ENCODE peak calls at places on chromosome 1, in four cellular contexts. U, S, Z and O are unnamed samples.

GRCh38 chr1:211737115-211738035 is 62.0 kb upstream of the NEK2 start:
- DNase-seq in U (no peak), S (no peak), Z (no peak), O (no peak)

GRCh38 chr1:16888806-16889178 is 7.0 kb upstream of the RNU1-2 start:
- DNase-seq in U (no peak), S (no peak), Z (no peak), O (no peak)

GRCh38 chr1:85278853-85279314 is 2.5 kb upstream of the BCL10 start:
- DNase-seq in U (no peak), S (peak; percentile 53), Z (peak; percentile 98), O (peak; percentile 88)

GRCh38 chr1:178532392-178532791 is 19.5 kb downstream of the TEX35 start:
- DNase-seq in U (peak; percentile 89), S (no peak), Z (peak; percentile 78), O (no peak)

GRCh38 chr1:94093996-94094395 is 27.0 kb downstream of the ABCA4 start:
- DNase-seq in U (no peak), S (no peak), Z (peak; percentile 57), O (no peak)

GRCh38 chr1:17438977-17439249 is 564 bp downstream of the RCC2 start:
- DNase-seq in U (peak; percentile 50), S (no peak), Z (no peak), O (no peak)

GRCh38 chr1:241934181-241934815 is 23.3 kb upstream of the BECN2 start:
- DNase-seq in U (peak; percentile 77), S (no peak), Z (no peak), O (peak; percentile 23)

GRCh38 chr1:161196521-161197451 is 2.1 kb downstream of the ADAMTS4 start:
- DNase-seq in U (peak; percentile 75), S (no peak), Z (peak; percentile 75), O (peak; percentile 71)

GRCh38 chr1:20148571-20149500 is 9.7 kb downstream of the PLA2G2F start:
- DNase-seq in U (no peak), S (no peak), Z (no peak), O (no peak)

GRCh38 chr1:94081566-94082344 is 39.2 kb downstream of the ABCA4 start:
- DNase-seq in U (no peak), S (peak; percentile 38), Z (peak; percentile 91), O (peak; percentile 73)

GRCh38 chr1:72366473-72366872 is 84.1 kb upstream of the NEGR1 start:
- DNase-seq in U (no peak), S (no peak), Z (peak; percentile 32), O (no peak)

GRCh38 chr1:111666828-111667227 is 47.2 kb downstream of the RAP1A start:
- DNase-seq in U (no peak), S (no peak), Z (no peak), O (no peak)

GRCh38 chr1:193406901-193407300 is 220.5 kb upstream of the B3GALT2 start:
- DNase-seq in U (no peak), S (no peak), Z (peak; percentile 72), O (peak; percentile 26)

GRCh38 chr1:47507921-47508894 is 70.4 kb downstream of the FOXD2 start:
- DNase-seq in U (no peak), S (no peak), Z (no peak), O (no peak)

GRCh38 chr1:43766818-43767525 is 59.6 kb downstream of the ST3GAL3 start:
- DNase-seq in U (no peak), S (peak; percentile 87), Z (peak; percentile 14), O (no peak)

GRCh38 chr1:186442651-186443114 is 18.2 kb downstream of the PDC start:
- DNase-seq in U (no peak), S (no peak), Z (peak; percentile 18), O (no peak)

GRCh38 chr1:32413507-32414185 is 19.4 kb upstream of the BSDC1 start:
- DNase-seq in U (no peak), S (no peak), Z (peak; percentile 68), O (no peak)

GRCh38 chr1:224544711-224545110 is 71.4 kb upstream of the CNIH3 start:
- DNase-seq in U (no peak), S (no peak), Z (no peak), O (no peak)
- TF ChIP-seq CTCF in U (no peak), S (no peak), Z (no peak), O (no peak)

DNA sequence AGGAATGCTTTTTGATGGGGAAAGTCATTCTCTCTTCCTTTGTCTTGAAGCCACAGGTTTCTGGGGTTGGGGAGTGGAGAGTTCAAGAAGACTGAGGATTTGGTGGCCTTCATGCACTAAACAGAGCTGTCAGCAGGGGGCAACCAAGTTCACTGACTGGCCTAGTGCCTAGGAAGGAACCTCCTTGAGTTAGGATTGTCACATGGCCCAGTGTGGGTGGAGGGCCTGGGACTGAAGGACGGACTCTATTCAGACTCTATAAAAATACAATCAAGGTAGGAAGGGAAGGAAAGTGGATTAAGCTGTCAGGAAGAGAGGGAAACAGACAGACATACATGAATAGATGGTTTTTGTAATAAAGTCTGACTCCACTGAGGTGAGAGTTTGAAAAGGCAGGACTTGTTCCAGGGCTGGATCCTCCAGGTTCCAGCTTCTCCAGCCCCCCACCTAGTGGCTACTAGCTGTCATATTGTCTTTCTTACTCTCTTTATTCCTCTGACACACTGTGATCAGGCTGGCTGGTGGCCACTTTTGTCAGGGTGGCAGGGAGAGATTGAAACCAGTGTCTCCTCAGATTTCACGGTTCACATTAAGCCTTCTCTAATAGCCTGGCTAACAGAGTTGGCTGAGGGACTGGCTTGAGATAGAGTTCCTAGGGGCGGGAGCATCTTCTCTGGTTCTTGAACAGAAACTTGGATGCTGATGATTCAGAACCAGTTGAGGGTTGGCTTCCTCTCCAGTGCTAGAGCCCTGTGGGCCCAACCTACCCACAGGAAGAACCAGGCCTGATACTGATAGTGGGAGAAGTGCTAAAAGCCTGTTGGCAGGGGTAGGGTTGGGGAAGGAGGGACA is 4.1 kb upstream of the SH3BGRL3 start:
- DNase-seq in U (peak; percentile 82), S (peak; percentile 91), Z (peak; percentile 95), O (peak; percentile 93)
- H3K36me3 ChIP-seq in U (no peaks in the 10 kb centered on the region), S (peaks cover 27% of the 10 kb centered on the region), Z (peaks cover 4% of the 10 kb centered on the region), O (no peaks in the 10 kb centered on the region)

DNA sequence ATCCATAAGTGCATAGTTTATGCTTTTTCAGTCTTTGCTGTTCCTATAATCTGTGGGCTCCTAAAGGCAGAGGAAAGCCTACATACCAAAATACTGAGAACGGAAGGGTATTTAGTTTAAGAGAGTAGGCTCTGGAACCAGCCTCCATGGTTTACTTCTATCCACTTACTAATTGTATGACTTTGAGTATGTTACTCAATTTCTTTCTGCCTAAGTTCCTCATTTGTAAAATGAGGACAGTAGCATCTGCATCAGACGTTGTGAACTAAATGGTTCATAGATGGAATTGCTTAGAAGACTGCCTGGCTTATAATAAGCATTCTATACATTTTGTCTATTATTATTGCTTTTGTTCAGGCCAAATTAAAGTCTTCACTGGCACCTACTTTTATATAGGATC is 111.0 kb downstream of the NTNG1 start:
- DNase-seq in U (no peak), S (no peak), Z (no peak), O (no peak)
- H3K4me3 ChIP-seq in U (no peak overlapping the region), S (no peak overlapping the region), Z (no peak overlapping the region), O (no peak overlapping the region)

GRCh38 chr1:196306421-196306820 is 301.8 kb downstream of the KCNT2 start:
- DNase-seq in U (no peak), S (no peak), Z (no peak), O (no peak)

GRCh38 chr1:196308171-196308570 is 300.1 kb downstream of the KCNT2 start:
- DNase-seq in U (no peak), S (no peak), Z (no peak), O (no peak)

GRCh38 chr1:196312739-196313138 is 295.5 kb downstream of the KCNT2 start:
- DNase-seq in U (no peak), S (no peak), Z (no peak), O (no peak)

GRCh38 chr1:196305216-196305615 is 303.0 kb downstream of the KCNT2 start:
- DNase-seq in U (no peak), S (no peak), Z (no peak), O (no peak)

DNA sequence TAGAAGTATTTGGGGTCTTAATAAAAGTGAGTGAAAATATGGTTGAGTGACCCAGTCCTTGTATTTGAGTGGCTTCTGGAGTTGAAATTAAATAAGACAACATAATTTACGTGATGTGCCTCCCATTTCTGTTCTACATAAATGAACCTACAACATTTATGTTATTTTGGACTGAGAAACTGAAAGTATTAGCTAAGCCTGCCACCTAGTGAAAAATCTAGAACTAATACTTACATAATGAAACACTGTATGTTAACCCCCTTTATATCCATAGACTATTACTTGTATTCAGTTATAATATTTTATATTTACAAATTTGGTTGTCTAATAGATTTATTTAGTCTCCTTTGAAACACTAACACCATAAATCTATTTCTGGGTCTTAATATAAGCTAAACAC is 298.9 kb downstream of the KCNT2 start:
- DNase-seq in U (no peak), S (no peak), Z (peak; percentile 68), O (peak; percentile 9)
- TF ChIP-seq CTCF in U (no peak), S (no peak), Z (peak; percentile 58), O (peak; percentile 17)

DNA sequence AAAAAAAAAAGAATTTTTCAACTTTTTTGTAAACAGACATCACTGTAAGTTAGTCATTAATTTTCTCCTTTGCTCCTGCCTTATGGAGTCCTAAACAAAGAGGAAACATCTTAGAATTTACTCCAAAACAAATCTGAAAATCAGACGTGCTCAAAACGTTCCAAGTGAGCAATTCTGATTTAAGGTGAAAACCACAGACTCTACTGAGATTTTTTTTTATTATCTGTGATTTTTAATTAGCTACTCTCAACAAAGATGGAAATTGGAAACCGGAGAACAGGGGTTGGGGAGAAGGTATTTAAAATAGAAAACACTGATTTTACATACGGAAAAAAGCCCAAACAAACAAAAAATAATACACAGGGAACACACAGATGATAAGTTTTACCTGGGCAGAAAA is 7.8 kb upstream of the CTSK start:
- DNase-seq in U (no peak), S (no peak), Z (no peak), O (no peak)
- H3K36me3 ChIP-seq in U (no peaks in the 10 kb centered on the region), S (peaks cover 23% of the 10 kb centered on the region), Z (peaks cover 41% of the 10 kb centered on the region), O (peaks cover 23% of the 10 kb centered on the region)

DNA sequence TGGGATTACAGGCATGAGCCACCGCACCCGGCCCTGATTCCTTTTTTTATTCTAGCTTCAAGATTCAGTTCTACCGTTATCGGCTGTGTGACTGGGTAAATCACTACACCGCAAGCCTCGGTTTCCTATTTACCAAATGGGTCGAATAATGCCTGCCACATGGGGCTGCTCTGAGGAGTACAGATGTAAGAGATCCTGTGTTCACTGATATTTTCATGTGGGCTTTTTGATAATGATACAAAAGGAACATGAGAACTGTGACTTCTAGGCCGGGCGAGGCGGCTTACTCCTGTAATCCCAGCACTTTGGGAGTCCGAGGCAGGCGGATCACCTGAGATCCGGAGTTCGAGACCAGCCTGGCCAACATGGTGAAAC is 695 bp upstream of the PSMB4 start:
- DNase-seq in U (no peak), S (no peak), Z (no peak), O (no peak)
- H3K4me3 ChIP-seq in U (peak overlapping the region; percentile 88), S (no peak overlapping the region), Z (no peak overlapping the region), O (no peak overlapping the region)